ENCODE peak calls at places on chromosome 2, in seven cellular contexts. One of them, this sample, is unnamed.
A peak's percentile ranks its signal among the peaks of the same experiment; 100 is the strongest.

GRCh38 chr2:122300758-122301157 is 545.3 kb downstream of the TSN start:
- DNase-seq in effector memory CD4-positive, alpha-beta T cell: no peak
- DNase-seq in iris pigment epithelial cell: no peak
- DNase-seq in ureter: no peak
- DNase-seq in stimulated activated CD4-positive, alpha-beta T cell treated with anti-CD3 and anti-CD28 coated beads, TNF-alpha, amount 100 ng/mL, for 4 hours: no peak
- DNase-seq in keratinocyte: no peak
- DNase-seq in RPMI8226: peak; percentile 13
- DNase-seq in this sample: no peak

GRCh38 chr2:224885836-224886547 is 156.3 kb downstream of the DOCK10 start:
- DNase-seq in RPMI8226: no peak
- DNase-seq in ureter: no peak
- DNase-seq in iris pigment epithelial cell: peak; percentile 95
- DNase-seq in stimulated activated CD4-positive, alpha-beta T cell treated with anti-CD3 and anti-CD28 coated beads, TNF-alpha, amount 100 ng/mL, for 4 hours: no peak
- DNase-seq in effector memory CD4-positive, alpha-beta T cell: no peak
- DNase-seq in keratinocyte: peak; percentile 49
- DNase-seq in this sample: no peak

GRCh38 chr2:174593041-174593440 is 4.6 kb downstream of the WIPF1 start:
- DNase-seq in keratinocyte: no peak
- DNase-seq in ureter: no peak
- DNase-seq in stimulated activated CD4-positive, alpha-beta T cell treated with anti-CD3 and anti-CD28 coated beads, TNF-alpha, amount 100 ng/mL, for 4 hours: no peak
- DNase-seq in iris pigment epithelial cell: no peak
- DNase-seq in RPMI8226: no peak
- DNase-seq in effector memory CD4-positive, alpha-beta T cell: no peak
- DNase-seq in this sample: no peak

GRCh38 chr2:211085056-211085680 is 528.8 kb downstream of the CPS1 start:
- DNase-seq in RPMI8226: peak; percentile 64
- DNase-seq in keratinocyte: no peak
- DNase-seq in iris pigment epithelial cell: peak; percentile 45
- DNase-seq in ureter: no peak
- DNase-seq in stimulated activated CD4-positive, alpha-beta T cell treated with anti-CD3 and anti-CD28 coated beads, TNF-alpha, amount 100 ng/mL, for 4 hours: no peak
- DNase-seq in effector memory CD4-positive, alpha-beta T cell: no peak
- DNase-seq in this sample: peak; percentile 55

GRCh38 chr2:181552808-181553207 is 95.6 kb downstream of the ITGA4 start:
- DNase-seq in ureter: no peak
- DNase-seq in keratinocyte: peak; percentile 90
- DNase-seq in effector memory CD4-positive, alpha-beta T cell: no peak
- DNase-seq in stimulated activated CD4-positive, alpha-beta T cell treated with anti-CD3 and anti-CD28 coated beads, TNF-alpha, amount 100 ng/mL, for 4 hours: no peak
- DNase-seq in RPMI8226: no peak
- DNase-seq in iris pigment epithelial cell: peak; percentile 42
- DNase-seq in this sample: no peak

GRCh38 chr2:28128281-28128950 is 237.9 kb downstream of the BABAM2 start:
- DNase-seq in iris pigment epithelial cell: peak; percentile 28
- DNase-seq in stimulated activated CD4-positive, alpha-beta T cell treated with anti-CD3 and anti-CD28 coated beads, TNF-alpha, amount 100 ng/mL, for 4 hours: no peak
- DNase-seq in effector memory CD4-positive, alpha-beta T cell: no peak
- DNase-seq in ureter: no peak
- DNase-seq in keratinocyte: no peak
- DNase-seq in RPMI8226: no peak
- DNase-seq in this sample: no peak

GRCh38 chr2:190649035-190649797 is at the start of gene NAB1:
- DNase-seq in keratinocyte: no peak
- DNase-seq in RPMI8226: peak; percentile 56
- DNase-seq in effector memory CD4-positive, alpha-beta T cell: peak; percentile 55
- DNase-seq in iris pigment epithelial cell: peak; percentile 50
- DNase-seq in ureter: peak; percentile 56
- DNase-seq in stimulated activated CD4-positive, alpha-beta T cell treated with anti-CD3 and anti-CD28 coated beads, TNF-alpha, amount 100 ng/mL, for 4 hours: peak; percentile 56
- DNase-seq in this sample: no peak

GRCh38 chr2:111017034-111017640 is 103.6 kb upstream of the BCL2L11 start:
- DNase-seq in effector memory CD4-positive, alpha-beta T cell: no peak
- DNase-seq in RPMI8226: no peak
- DNase-seq in ureter: no peak
- DNase-seq in iris pigment epithelial cell: no peak
- DNase-seq in keratinocyte: no peak
- DNase-seq in stimulated activated CD4-positive, alpha-beta T cell treated with anti-CD3 and anti-CD28 coated beads, TNF-alpha, amount 100 ng/mL, for 4 hours: no peak
- DNase-seq in this sample: no peak

GRCh38 chr2:18701981-18702380 is 112.6 kb upstream of the NT5C1B start:
- DNase-seq in RPMI8226: no peak
- DNase-seq in keratinocyte: no peak
- DNase-seq in ureter: no peak
- DNase-seq in iris pigment epithelial cell: peak; percentile 67
- DNase-seq in stimulated activated CD4-positive, alpha-beta T cell treated with anti-CD3 and anti-CD28 coated beads, TNF-alpha, amount 100 ng/mL, for 4 hours: no peak
- DNase-seq in effector memory CD4-positive, alpha-beta T cell: no peak
- DNase-seq in this sample: no peak

GRCh38 chr2:102241616-102242260 is 54.9 kb downstream of the IL1RL2 start:
- DNase-seq in RPMI8226: no peak
- DNase-seq in keratinocyte: no peak
- DNase-seq in iris pigment epithelial cell: peak; percentile 32
- DNase-seq in stimulated activated CD4-positive, alpha-beta T cell treated with anti-CD3 and anti-CD28 coated beads, TNF-alpha, amount 100 ng/mL, for 4 hours: no peak
- DNase-seq in ureter: no peak
- DNase-seq in effector memory CD4-positive, alpha-beta T cell: no peak
- DNase-seq in this sample: no peak

GRCh38 chr2:104853401-104853925 is 452 bp upstream of the POU3F3 start:
- DNase-seq in iris pigment epithelial cell: no peak
- DNase-seq in RPMI8226: no peak
- DNase-seq in stimulated activated CD4-positive, alpha-beta T cell treated with anti-CD3 and anti-CD28 coated beads, TNF-alpha, amount 100 ng/mL, for 4 hours: no peak
- DNase-seq in keratinocyte: no peak
- DNase-seq in effector memory CD4-positive, alpha-beta T cell: no peak
- DNase-seq in ureter: no peak
- DNase-seq in this sample: no peak

GRCh38 chr2:213476641-213477040 is 192.4 kb downstream of the SPAG16 start:
- DNase-seq in ureter: no peak
- DNase-seq in iris pigment epithelial cell: peak; percentile 21
- DNase-seq in effector memory CD4-positive, alpha-beta T cell: no peak
- DNase-seq in keratinocyte: no peak
- DNase-seq in RPMI8226: no peak
- DNase-seq in stimulated activated CD4-positive, alpha-beta T cell treated with anti-CD3 and anti-CD28 coated beads, TNF-alpha, amount 100 ng/mL, for 4 hours: no peak
- DNase-seq in this sample: no peak

GRCh38 chr2:239876948-239877289 is 148.2 kb downstream of the NDUFA10 start:
- DNase-seq in RPMI8226: no peak
- DNase-seq in stimulated activated CD4-positive, alpha-beta T cell treated with anti-CD3 and anti-CD28 coated beads, TNF-alpha, amount 100 ng/mL, for 4 hours: no peak
- DNase-seq in effector memory CD4-positive, alpha-beta T cell: no peak
- DNase-seq in keratinocyte: no peak
- DNase-seq in iris pigment epithelial cell: no peak
- DNase-seq in ureter: no peak
- DNase-seq in this sample: no peak

GRCh38 chr2:72182547-72183460 is 35.1 kb upstream of the CYP26B1 start:
- DNase-seq in effector memory CD4-positive, alpha-beta T cell: no peak
- DNase-seq in keratinocyte: no peak
- DNase-seq in iris pigment epithelial cell: no peak
- DNase-seq in RPMI8226: no peak
- DNase-seq in stimulated activated CD4-positive, alpha-beta T cell treated with anti-CD3 and anti-CD28 coated beads, TNF-alpha, amount 100 ng/mL, for 4 hours: no peak
- DNase-seq in ureter: no peak
- DNase-seq in this sample: no peak

GRCh38 chr2:240631561-240632290 is 6.4 kb downstream of the GPR35 start:
- DNase-seq in iris pigment epithelial cell: no peak
- DNase-seq in ureter: no peak
- DNase-seq in keratinocyte: no peak
- DNase-seq in stimulated activated CD4-positive, alpha-beta T cell treated with anti-CD3 and anti-CD28 coated beads, TNF-alpha, amount 100 ng/mL, for 4 hours: no peak
- DNase-seq in RPMI8226: no peak
- DNase-seq in effector memory CD4-positive, alpha-beta T cell: no peak
- DNase-seq in this sample: no peak

GRCh38 chr2:230441188-230441897 is 25.3 kb downstream of the SP100 start:
- DNase-seq in keratinocyte: no peak
- DNase-seq in stimulated activated CD4-positive, alpha-beta T cell treated with anti-CD3 and anti-CD28 coated beads, TNF-alpha, amount 100 ng/mL, for 4 hours: peak; percentile 28
- DNase-seq in RPMI8226: no peak
- DNase-seq in ureter: no peak
- DNase-seq in iris pigment epithelial cell: peak; percentile 87
- DNase-seq in effector memory CD4-positive, alpha-beta T cell: peak; percentile 44
- DNase-seq in this sample: no peak

This sample was measured in cerebellum.